ENCODE peak calls at places on chromosomes 5 and 9, in four cellular contexts. One of them, this sample, is unnamed.

GRCh38 chr5:89988998-89989690 is 420.4 kb downstream of the CETN3 start:
- DNase-seq in PC-9: no peak
- DNase-seq in neuronal stem cell: no peak
- DNase-seq in T-helper 2 cell: no peak
- DNase-seq in this sample: no peak

GRCh38 chr9:97276310-97276852 is 31.1 kb upstream of the CCDC180 start:
- DNase-seq in T-helper 2 cell: no peak
- DNase-seq in PC-9: no peak
- DNase-seq in neuronal stem cell: no peak
- DNase-seq in this sample: no peak

GRCh38 chr5:40266952-40267351 is 412.8 kb upstream of the PTGER4 start:
- DNase-seq in neuronal stem cell: no peak
- DNase-seq in PC-9: no peak
- DNase-seq in T-helper 2 cell: no peak
- DNase-seq in this sample: no peak

GRCh38 chr5:113276001-113276400 is 158.8 kb downstream of the TSSK1B start:
- DNase-seq in T-helper 2 cell: no peak
- DNase-seq in PC-9: no peak
- DNase-seq in neuronal stem cell: no peak
- DNase-seq in this sample: no peak

GRCh38 chr5:62183727-62184126 is 122.3 kb upstream of the KIF2A start:
- DNase-seq in neuronal stem cell: no peak
- DNase-seq in T-helper 2 cell: no peak
- DNase-seq in PC-9: no peak
- DNase-seq in this sample: no peak

GRCh38 chr5:159581502-159582249 is 251.4 kb upstream of the IL12B start:
- DNase-seq in T-helper 2 cell: no peak
- DNase-seq in PC-9: peak; percentile 99
- DNase-seq in neuronal stem cell: no peak
- DNase-seq in this sample: no peak

GRCh38 chr5:174793684-174794328 is 69.4 kb downstream of the MSX2 start:
- DNase-seq in neuronal stem cell: peak; percentile 62
- DNase-seq in PC-9: no peak
- DNase-seq in T-helper 2 cell: peak; percentile 15
- DNase-seq in this sample: peak; percentile 47

GRCh38 chr9:33272061-33272460 is 7.2 kb downstream of the CHMP5 start:
- DNase-seq in neuronal stem cell: no peak
- DNase-seq in PC-9: no peak
- DNase-seq in T-helper 2 cell: no peak
- DNase-seq in this sample: no peak

GRCh38 chr5:27328480-27328879 is 290.1 kb upstream of the CDH9 start:
- DNase-seq in neuronal stem cell: no peak
- DNase-seq in T-helper 2 cell: no peak
- DNase-seq in PC-9: no peak
- DNase-seq in this sample: no peak

GRCh38 chr5:83553000-83553486 is 81.5 kb downstream of the VCAN start:
- DNase-seq in PC-9: no peak
- DNase-seq in T-helper 2 cell: no peak
- DNase-seq in neuronal stem cell: no peak
- DNase-seq in this sample: no peak

GRCh38 chr9:126690431-126691051 is 76.8 kb downstream of the LMX1B start:
- DNase-seq in PC-9: no peak
- DNase-seq in neuronal stem cell: no peak
- DNase-seq in T-helper 2 cell: no peak
- DNase-seq in this sample: no peak

GRCh38 chr5:53166101-53166500 is 56.5 kb upstream of the MOCS2 start:
- DNase-seq in PC-9: no peak
- DNase-seq in neuronal stem cell: no peak
- DNase-seq in T-helper 2 cell: no peak
- DNase-seq in this sample: no peak

GRCh38 chr5:95822038-95822407 is 503 bp downstream of the GLRX start:
- DNase-seq in neuronal stem cell: peak; percentile 32
- DNase-seq in PC-9: peak; percentile 37
- DNase-seq in T-helper 2 cell: peak; percentile 16
- DNase-seq in this sample: peak; percentile 56

GRCh38 chr9:127785023-127785932 is 556 bp upstream of the CDK9 start:
- DNase-seq in PC-9: peak; percentile 47
- DNase-seq in neuronal stem cell: peak; percentile 90
- DNase-seq in T-helper 2 cell: peak; percentile 80
- DNase-seq in this sample: peak; percentile 62

GRCh38 chr9:111604054-111604615 is 4.7 kb upstream of the PTGR1 start:
- DNase-seq in PC-9: no peak
- DNase-seq in neuronal stem cell: no peak
- DNase-seq in T-helper 2 cell: no peak
- DNase-seq in this sample: no peak

GRCh38 chr9:69165581-69165980 is 8.5 kb upstream of the TJP2 start:
- DNase-seq in PC-9: no peak
- DNase-seq in T-helper 2 cell: no peak
- DNase-seq in neuronal stem cell: no peak
- DNase-seq in this sample: no peak

GRCh38 chr9:133677126-133678010 is 41.2 kb downstream of the DBH start:
- DNase-seq in PC-9: no peak
- DNase-seq in neuronal stem cell: no peak
- DNase-seq in T-helper 2 cell: no peak
- DNase-seq in this sample: no peak

This sample was measured in hypothalamus.